ENCODE peak calls at places on chromosomes 1 and 21, in ten cellular contexts. R is K562, U is HL-60, H is GM12891, M is GM12878, W is sigmoid colon, Z is transverse colon, T is stomach, G is prostate gland, A is H1. I is an unnamed sample.
A peak's percentile ranks its signal among the peaks of the same experiment; 100 is the strongest.

GRCh38 chr1:14321413-14321812 is 277.1 kb upstream of the KAZN start:
- DNase-seq in R (no peak), U (no peak), H (no peak), M (no peak), W (no peak), Z (no peak), T (no peak), G (no peak), A (no peak), I (no peak)

GRCh38 chr1:69791311-69791710 is 223.6 kb downstream of the LRRC7 start:
- DNase-seq in R (no peak), U (no peak), H (no peak), M (no peak), W (no peak), Z (no peak), T (no peak), G (no peak), A (no peak), I (no peak)

GRCh38 chr1:14948112-14948652 is 205.4 kb upstream of the TMEM51 start:
- DNase-seq in R (no peak), U (no peak), H (no peak), M (no peak), W (no peak), Z (no peak), T (no peak), G (no peak), A (no peak), I (no peak)

GRCh38 chr1:155008015-155008941 is 5.7 kb downstream of the ZBTB7B start:
- DNase-seq in R (peak; percentile 83), U (peak; percentile 92), H (no peak), M (no peak), W (no peak), Z (peak; percentile 71), T (no peak), G (peak; percentile 79), A (no peak), I (no peak)

GRCh38 chr1:236862615-236863211 is 67.6 kb downstream of the MTR start:
- DNase-seq in R (no peak), U (no peak), H (no peak), M (no peak), W (no peak), Z (no peak), T (peak; percentile 31), G (no peak), A (no peak), I (no peak)

GRCh38 chr1:197799271-197799670 is 24.0 kb upstream of the DENND1B start:
- DNase-seq in R (no peak), U (no peak), H (no peak), M (no peak), W (no peak), Z (no peak), T (no peak), G (no peak), A (no peak), I (no peak)

GRCh38 chr1:114061431-114061830 is 82.2 kb downstream of the OLFML3 start:
- DNase-seq in R (no peak), U (no peak), H (no peak), M (no peak), W (no peak), Z (no peak), T (no peak), G (no peak), A (no peak), I (no peak)

GRCh38 chr1:88741413-88741812 is 57.3 kb downstream of the PKN2 start:
- DNase-seq in R (no peak), U (no peak), H (no peak), M (no peak), W (no peak), Z (no peak), T (no peak), G (no peak), A (no peak), I (no peak)

GRCh38 chr21:27244356-27244755 is 277.5 kb upstream of the ADAMTS5 start:
- DNase-seq in R (no peak), U (no peak), H (no peak), M (no peak), W (no peak), Z (no peak), T (no peak), G (no peak), A (no peak), I (no peak)
- TF ChIP-seq POLR2AphosphoS5 in R (no peak), U (no peak), H (no peak), M (no peak), W (no peak), Z (no peak), T (no peak), G (no peak), A (no peak), I (no peak)

DNA sequence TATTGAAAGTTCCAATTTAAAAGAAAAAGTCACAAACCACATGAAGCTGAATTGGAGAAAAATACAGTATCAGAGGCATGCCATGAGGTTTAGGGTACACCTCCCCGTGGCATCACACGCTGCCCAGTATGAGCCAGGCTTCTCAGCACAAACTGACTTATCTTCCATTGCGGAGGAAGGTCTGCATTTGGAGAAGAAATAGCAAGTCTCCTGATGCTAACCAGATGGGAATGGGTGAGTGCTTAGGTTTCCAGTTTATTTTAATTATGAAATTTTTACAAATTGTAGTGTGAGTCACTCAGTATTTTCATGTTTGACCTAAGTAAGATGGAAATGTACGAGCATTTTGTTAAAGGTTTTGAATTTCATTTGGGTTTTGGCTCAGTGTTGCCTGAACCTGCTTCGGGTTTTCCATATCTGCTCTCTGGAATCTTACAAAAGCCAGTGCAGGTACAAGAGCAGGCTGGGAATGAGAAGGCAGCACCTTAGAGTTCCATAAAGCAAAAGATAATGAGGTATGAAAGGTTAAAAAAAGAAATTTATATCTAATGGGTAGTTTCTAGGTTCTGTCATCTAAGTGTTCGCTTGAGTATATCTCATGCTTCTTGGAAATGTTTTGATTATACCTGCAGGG is 213.8 kb downstream of the PATJ start:
- DNase-seq in R (no peak), U (no peak), H (no peak), M (no peak), W (no peak), Z (no peak), T (no peak), G (no peak), A (no peak), I (no peak)
- TF ChIP-seq POLR2AphosphoS5 in R (no peak), U (no peak), H (no peak), M (no peak), W (no peak), Z (no peak), T (no peak), G (no peak), A (no peak), I (no peak)

GRCh38 chr1:226697608-226698544 is 41.2 kb downstream of the ITPKB start:
- DNase-seq in R (no peak), U (no peak), H (no peak), M (no peak), W (no peak), Z (no peak), T (no peak), G (peak; percentile 77), A (no peak), I (no peak)

GRCh38 chr1:226698659-226699058 is 40.4 kb downstream of the ITPKB start:
- DNase-seq in R (no peak), U (no peak), H (no peak), M (no peak), W (no peak), Z (no peak), T (no peak), G (no peak), A (no peak), I (no peak)

GRCh38 chr1:226695335-226695900 is 43.7 kb downstream of the ITPKB start:
- DNase-seq in R (no peak), U (no peak), H (no peak), M (no peak), W (no peak), Z (no peak), T (no peak), G (no peak), A (no peak), I (no peak)

GRCh38 chr1:226696552-226696951 is 42.5 kb downstream of the ITPKB start:
- DNase-seq in R (no peak), U (no peak), H (no peak), M (no peak), W (no peak), Z (no peak), T (no peak), G (no peak), A (no peak), I (no peak)

DNA sequence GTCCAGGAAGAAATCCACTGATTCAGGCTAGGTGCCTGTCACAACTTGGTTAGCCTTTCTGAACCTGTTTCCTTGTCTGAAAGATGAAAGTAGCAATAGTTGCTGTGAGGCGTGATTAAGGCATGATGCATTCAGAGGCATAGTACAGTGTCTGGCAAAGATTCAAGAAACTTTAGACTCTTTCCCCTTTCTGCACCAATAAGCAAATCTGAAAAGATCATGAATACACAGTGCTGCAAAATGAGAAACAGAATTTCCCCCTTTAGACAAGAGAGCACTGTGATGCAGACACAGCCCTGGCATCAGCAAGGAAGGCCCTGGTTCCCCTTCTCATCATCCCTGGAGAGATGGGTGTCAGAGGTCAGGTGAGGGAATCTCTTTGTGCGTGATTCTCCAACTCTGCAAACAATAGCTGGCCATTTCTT is 41.9 kb downstream of the ITPKB start:
- DNase-seq in R (no peak), U (no peak), H (no peak), M (peak; percentile 67), W (no peak), Z (no peak), T (no peak), G (no peak), A (no peak), I (no peak)
- TF ChIP-seq POLR2AphosphoS5 in R (no peak), U (no peak), H (no peak), M (no peak), W (no peak), Z (no peak), T (peak; percentile 54), G (peak; percentile 65), A (no peak), I (no peak)

GRCh38 chr1:44294588-44295007 is 60.5 kb downstream of the ERI3 start:
- DNase-seq in R (peak; percentile 79), U (no peak), H (no peak), M (no peak), W (peak; percentile 72), Z (peak; percentile 64), T (peak; percentile 29), G (no peak), A (peak; percentile 61), I (no peak)
- TF ChIP-seq POLR2AphosphoS5 in R (no peak), U (no peak), H (no peak), M (no peak), W (no peak), Z (no peak), T (no peak), G (no peak), A (no peak), I (no peak)